ENCODE peak calls at places on chromosome 6, in four cellular contexts. E is activated naive CD8-positive, alpha-beta T cell treated with anti-CD3 and anti-CD28 coated beads for 36 hours; J is fibroblast of villous mesenchyme; I is activated CD4-positive, alpha-beta T cell treated with anti-CD3 and anti-CD28 coated beads, Interleukin-2, amount 50 U/mL, for 24 hours. X is an unnamed sample.

GRCh38 chr6:33313105-33313708 is 671 bp downstream of the TAPBP start:
- DNase-seq in E (peak), J (peak), I (no peak), X (peak)

GRCh38 chr6:100901582-100901981 is 20.5 kb upstream of the ASCC3 start:
- DNase-seq in E (no peak), J (no peak), I (no peak), X (no peak)

GRCh38 chr6:157261606-157262005 is 61.7 kb downstream of the TMEM242 start:
- DNase-seq in E (no peak), J (no peak), I (no peak), X (no peak)

GRCh38 chr6:87151786-87152527 is 3.4 kb upstream of the ZNF292 start:
- DNase-seq in E (peak), J (peak), I (peak), X (peak)

GRCh38 chr6:3396503-3397180 is 60.2 kb downstream of the SLC22A23 start:
- DNase-seq in E (no peak), J (no peak), I (no peak), X (no peak)

GRCh38 chr6:144469144-144469575 is 184.0 kb downstream of the UTRN start:
- DNase-seq in E (no peak), J (peak), I (peak), X (peak)

GRCh38 chr6:145850671-145851070 is 36.1 kb upstream of the FBXO30 start:
- DNase-seq in E (no peak), J (no peak), I (no peak), X (no peak)

GRCh38 chr6:18245642-18246041 is 18.7 kb downstream of the DEK start:
- DNase-seq in E (peak), J (no peak), I (no peak), X (no peak)

GRCh38 chr6:1278057-1278720 is 33.7 kb upstream of the FOXQ1 start:
- DNase-seq in E (no peak), J (no peak), I (no peak), X (no peak)

GRCh38 chr6:4922488-4923037 is 81.3 kb downstream of the RPP40 start:
- DNase-seq in E (no peak), J (no peak), I (no peak), X (no peak)

GRCh38 chr6:136085370-136086115 is 164.6 kb downstream of the MTFR2 start:
- DNase-seq in E (no peak), J (no peak), I (no peak), X (peak)

GRCh38 chr6:69456086-69456485 is 340.7 kb downstream of the LMBRD1 start:
- DNase-seq in E (no peak), J (no peak), I (no peak), X (no peak)

GRCh38 chr6:16109659-16110300 is 19.1 kb upstream of the MYLIP start:
- DNase-seq in E (no peak), J (no peak), I (no peak), X (peak)

GRCh38 chr6:167474171-167474570 is 149.3 kb downstream of the TTLL2 start:
- DNase-seq in E (no peak), J (no peak), I (no peak), X (no peak)

GRCh38 chr6:1385129-1386042 is 4.0 kb upstream of the FOXF2 start:
- DNase-seq in E (no peak), J (no peak), I (no peak), X (no peak)